ENCODE peak calls at places on chromosome 14, in four cellular contexts. Q is uterus; Z is stimulated activated naive B cell treated with anti-CD40 and anti-IgM and Interleukin-4, amounts not matched to agents 10 μg/mL and 1 μg/mL and 100 μg/mL, for 72 hours; H is iris pigment epithelial cell. P is an unnamed sample.

GRCh38 chr14:83529531-83529930 is 1995.9 kb upstream of the SEL1L start:
- DNase-seq in Z (no peak), Q (no peak), H (peak), P (no peak)

GRCh38 chr14:76780360-76780759 is 19.1 kb downstream of the VASH1 start:
- DNase-seq in Q (no peak), Z (no peak), H (no peak), P (no peak)

GRCh38 chr14:69933623-69934275 is 54.5 kb downstream of the SMOC1 start:
- DNase-seq in Q (no peak), H (no peak), Z (no peak), P (no peak)

GRCh38 chr14:51922624-51923023 is 62.2 kb downstream of the GNG2 start:
- DNase-seq in Z (no peak), Q (no peak), H (peak), P (no peak)

GRCh38 chr14:36067428-36068187 is 108.9 kb downstream of the PTCSC3 start:
- DNase-seq in Q (no peak), H (no peak), Z (no peak), P (no peak)

GRCh38 chr14:95635051-95635450 is 51.2 kb upstream of the TCL1B start:
- DNase-seq in Z (no peak), Q (no peak), H (no peak), P (no peak)

GRCh38 chr14:104536942-104537612 is 42.5 kb upstream of the C14orf180 start:
- DNase-seq in Q (no peak), H (peak), Z (no peak), P (peak)

GRCh38 chr14:41749425-41749824 is 142.7 kb downstream of the LRFN5 start:
- DNase-seq in H (peak), Q (no peak), Z (no peak), P (no peak)

GRCh38 chr14:72617391-72618011 is 276.4 kb downstream of the DPF3 start:
- DNase-seq in H (peak), Q (no peak), Z (no peak), P (no peak)

GRCh38 chr14:33682746-33683145 is 268.1 kb downstream of the EGLN3 start:
- DNase-seq in H (peak), Q (peak), Z (no peak), P (no peak)

GRCh38 chr14:22898302-22898894 is 15.4 kb downstream of the REM2 start:
- DNase-seq in Z (no peak), Q (peak), H (peak), P (no peak)

GRCh38 chr14:93042968-93043940 is 72.5 kb downstream of the ITPK1 start:
- DNase-seq in Q (no peak), H (peak), Z (no peak), P (peak)

GRCh38 chr14:91373591-91374245 is 43.9 kb downstream of the CCDC88C start:
- DNase-seq in H (no peak), Q (no peak), Z (peak), P (peak)

GRCh38 chr14:29906256-29906885 is 21.3 kb downstream of the PRKD1 start:
- DNase-seq in Q (no peak), H (peak), Z (no peak), P (no peak)

GRCh38 chr14:54446201-54446693 is 5.1 kb upstream of the CNIH1 start:
- DNase-seq in Q (peak), H (no peak), Z (no peak), P (no peak)

GRCh38 chr14:105913861-105914260 is 387.5 kb downstream of the TMEM121 start:
- DNase-seq in H (no peak), Z (no peak), Q (no peak), P (no peak)

GRCh38 chr14:70692210-70692609 is 50.5 kb downstream of the TTC9 start:
- DNase-seq in Z (no peak), H (no peak), Q (no peak), P (no peak)

GRCh38 chr14:103880334-103880985 is 33.1 kb upstream of the PPP1R13B start:
- DNase-seq in Z (no peak), H (peak), Q (peak), P (peak)

GRCh38 chr14:103033744-103034143 is 23.6 kb downstream of the CDC42BPB start:
- DNase-seq in Z (no peak), H (no peak), Q (peak), P (no peak)

GRCh38 chr14:50318031-50318626 is 6.0 kb downstream of the DMAC2L start:
- DNase-seq in Z (no peak), H (peak), Q (no peak), P (no peak)

GRCh38 chr14:69771136-69771535 is 4.2 kb downstream of the SRSF5 start:
- DNase-seq in Z (no peak), H (no peak), Q (no peak), P (no peak)

GRCh38 chr14:95895720-95896119 is 19.1 kb downstream of the TUNAR start:
- DNase-seq in H (no peak), Q (no peak), Z (peak), P (peak)

GRCh38 chr14:61752626-61753025 is 9.6 kb upstream of the SNAPC1 start:
- DNase-seq in Z (peak), H (peak), Q (no peak), P (no peak)

GRCh38 chr14:54343276-54344121 is 53.3 kb upstream of the CDKN3 start:
- DNase-seq in H (peak), Q (no peak), Z (no peak), P (no peak)

GRCh38 chr14:103286460-103286859 is 47.6 kb upstream of the EIF5 start:
- DNase-seq in H (no peak), Q (no peak), Z (no peak), P (no peak)

GRCh38 chr14:101233391-101233790 is 327.9 kb upstream of the DIO3 start:
- DNase-seq in Z (no peak), H (no peak), Q (no peak), P (no peak)

GRCh38 chr14:81211844-81212243 is 8.9 kb downstream of the GTF2A1 start:
- DNase-seq in Z (no peak), H (peak), Q (no peak), P (no peak)

GRCh38 chr14:41604793-41605534 is 1.7 kb upstream of the LRFN5 start:
- DNase-seq in Z (no peak), H (peak), Q (peak), P (no peak)